ENCODE peak calls at places on chromosomes 11 and 22, in ten cellular contexts. One of them, this sample, is unnamed.

GRCh38 chr11:47213985-47214564 is 699 bp upstream of the DDB2 start:
- DNase-seq in right lobe of liver: peak
- DNase-seq in Peyer's patch: peak
- DNase-seq in upper lobe of right lung: peak
- DNase-seq in GM23338: peak
- DNase-seq in H1: peak
- DNase-seq in psoas muscle: peak
- DNase-seq in kidney: peak
- DNase-seq in heart left ventricle: peak
- DNase-seq in neural progenitor cell: peak
- DNase-seq in this sample: peak

GRCh38 chr22:39152511-39153219 is at the start of gene CBX7:
- DNase-seq in H1: peak
- DNase-seq in kidney: peak
- DNase-seq in GM23338: peak
- DNase-seq in Peyer's patch: peak
- DNase-seq in right lobe of liver: peak
- DNase-seq in neural progenitor cell: peak
- DNase-seq in upper lobe of right lung: peak
- DNase-seq in psoas muscle: peak
- DNase-seq in heart left ventricle: peak
- DNase-seq in this sample: no peak

GRCh38 chr11:68053981-68054812 is 15.4 kb downstream of the TCIRG1 start:
- DNase-seq in heart left ventricle: no peak
- DNase-seq in upper lobe of right lung: peak
- DNase-seq in neural progenitor cell: no peak
- DNase-seq in Peyer's patch: no peak
- DNase-seq in GM23338: no peak
- DNase-seq in H1: no peak
- DNase-seq in psoas muscle: no peak
- DNase-seq in right lobe of liver: no peak
- DNase-seq in kidney: no peak
- DNase-seq in this sample: no peak

GRCh38 chr11:68946416-68947090 is 34.2 kb downstream of the MRGPRD start:
- DNase-seq in Peyer's patch: no peak
- DNase-seq in GM23338: no peak
- DNase-seq in psoas muscle: no peak
- DNase-seq in H1: no peak
- DNase-seq in neural progenitor cell: no peak
- DNase-seq in upper lobe of right lung: no peak
- DNase-seq in kidney: peak
- DNase-seq in right lobe of liver: no peak
- DNase-seq in heart left ventricle: no peak
- DNase-seq in this sample: peak

GRCh38 chr11:22666700-22667439 is 459 bp downstream of the GAS2 start:
- DNase-seq in kidney: peak
- DNase-seq in upper lobe of right lung: peak
- DNase-seq in GM23338: peak
- DNase-seq in right lobe of liver: peak
- DNase-seq in heart left ventricle: peak
- DNase-seq in Peyer's patch: no peak
- DNase-seq in neural progenitor cell: peak
- DNase-seq in H1: peak
- DNase-seq in psoas muscle: peak
- DNase-seq in this sample: no peak

GRCh38 chr11:100984668-100985067 is 144.9 kb downstream of the PGR start:
- DNase-seq in H1: no peak
- DNase-seq in Peyer's patch: no peak
- DNase-seq in psoas muscle: no peak
- DNase-seq in neural progenitor cell: no peak
- DNase-seq in kidney: no peak
- DNase-seq in upper lobe of right lung: no peak
- DNase-seq in GM23338: no peak
- DNase-seq in heart left ventricle: no peak
- DNase-seq in right lobe of liver: no peak
- DNase-seq in this sample: no peak

GRCh38 chr22:48553694-48554308 is 1273.9 kb downstream of the BRD1 start:
- DNase-seq in Peyer's patch: no peak
- DNase-seq in right lobe of liver: no peak
- DNase-seq in H1: no peak
- DNase-seq in upper lobe of right lung: no peak
- DNase-seq in kidney: no peak
- DNase-seq in neural progenitor cell: no peak
- DNase-seq in heart left ventricle: no peak
- DNase-seq in GM23338: no peak
- DNase-seq in psoas muscle: no peak
- DNase-seq in this sample: no peak

GRCh38 chr11:127789887-127790286 is 789.3 kb upstream of the KIRREL3 start:
- DNase-seq in neural progenitor cell: peak
- DNase-seq in Peyer's patch: no peak
- DNase-seq in upper lobe of right lung: no peak
- DNase-seq in GM23338: peak
- DNase-seq in psoas muscle: no peak
- DNase-seq in heart left ventricle: no peak
- DNase-seq in right lobe of liver: peak
- DNase-seq in H1: no peak
- DNase-seq in kidney: no peak
- DNase-seq in this sample: no peak

GRCh38 chr11:134395002-134395401 is 17.0 kb downstream of the B3GAT1 start:
- DNase-seq in neural progenitor cell: no peak
- DNase-seq in H1: no peak
- DNase-seq in Peyer's patch: no peak
- DNase-seq in heart left ventricle: no peak
- DNase-seq in GM23338: no peak
- DNase-seq in right lobe of liver: no peak
- DNase-seq in kidney: no peak
- DNase-seq in psoas muscle: no peak
- DNase-seq in upper lobe of right lung: no peak
- DNase-seq in this sample: no peak

GRCh38 chr11:134392953-134393615 is 19.0 kb downstream of the B3GAT1 start:
- DNase-seq in right lobe of liver: no peak
- DNase-seq in upper lobe of right lung: no peak
- DNase-seq in neural progenitor cell: no peak
- DNase-seq in GM23338: no peak
- DNase-seq in Peyer's patch: no peak
- DNase-seq in heart left ventricle: no peak
- DNase-seq in kidney: no peak
- DNase-seq in psoas muscle: no peak
- DNase-seq in H1: no peak
- DNase-seq in this sample: no peak

GRCh38 chr11:134391656-134392055 is 20.4 kb downstream of the B3GAT1 start:
- DNase-seq in kidney: no peak
- DNase-seq in neural progenitor cell: no peak
- DNase-seq in heart left ventricle: no peak
- DNase-seq in Peyer's patch: no peak
- DNase-seq in upper lobe of right lung: no peak
- DNase-seq in right lobe of liver: no peak
- DNase-seq in GM23338: no peak
- DNase-seq in psoas muscle: no peak
- DNase-seq in H1: no peak
- DNase-seq in this sample: no peak

GRCh38 chr11:134394311-134394710 is 17.7 kb downstream of the B3GAT1 start:
- DNase-seq in right lobe of liver: peak
- DNase-seq in Peyer's patch: no peak
- DNase-seq in GM23338: no peak
- DNase-seq in kidney: no peak
- DNase-seq in psoas muscle: no peak
- DNase-seq in H1: no peak
- DNase-seq in heart left ventricle: no peak
- DNase-seq in neural progenitor cell: no peak
- DNase-seq in upper lobe of right lung: no peak
- DNase-seq in this sample: no peak

DNA sequence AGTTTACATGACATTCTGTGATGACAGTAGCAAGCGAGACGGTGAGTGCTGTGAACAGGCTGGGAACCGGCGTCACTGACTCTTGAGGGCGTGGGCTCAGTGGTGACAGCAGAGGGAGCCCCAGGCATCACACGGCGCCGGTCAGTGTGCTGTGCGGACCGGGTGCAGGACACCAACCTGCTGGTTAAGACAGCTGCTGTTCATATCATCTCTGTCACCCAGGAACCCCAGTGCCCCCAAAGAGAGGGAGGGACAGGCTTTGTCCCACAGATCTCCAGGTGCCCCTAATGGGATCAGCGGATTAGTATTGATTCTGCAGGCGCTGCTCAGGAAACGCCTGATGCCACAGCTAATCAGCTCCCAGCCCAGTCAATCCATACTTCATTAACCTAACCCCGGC is 18.4 kb downstream of the B3GAT1 start:
- DNase-seq in Peyer's patch: no peak
- DNase-seq in H1: no peak
- DNase-seq in GM23338: peak
- DNase-seq in kidney: no peak
- DNase-seq in neural progenitor cell: peak
- DNase-seq in right lobe of liver: peak
- DNase-seq in psoas muscle: no peak
- DNase-seq in upper lobe of right lung: no peak
- DNase-seq in heart left ventricle: no peak
- DNase-seq in this sample: no peak
- TF ChIP-seq CTCF in Peyer's patch: peak
- TF ChIP-seq CTCF in H1: peak
- TF ChIP-seq CTCF in GM23338: peak
- TF ChIP-seq CTCF in kidney: peak
- TF ChIP-seq CTCF in neural progenitor cell: peak
- TF ChIP-seq CTCF in right lobe of liver: peak
- TF ChIP-seq CTCF in psoas muscle: no peak
- TF ChIP-seq CTCF in upper lobe of right lung: peak
- TF ChIP-seq CTCF in heart left ventricle: no peak
- TF ChIP-seq CTCF in this sample: no peak

GRCh38 chr22:37019309-37020191 is at the start of the genes MPST and TST:
- DNase-seq in GM23338: peak
- DNase-seq in heart left ventricle: peak
- DNase-seq in H1: peak
- DNase-seq in psoas muscle: peak
- DNase-seq in right lobe of liver: peak
- DNase-seq in kidney: peak
- DNase-seq in upper lobe of right lung: peak
- DNase-seq in neural progenitor cell: peak
- DNase-seq in Peyer's patch: peak
- DNase-seq in this sample: no peak

GRCh38 chr22:37022483-37023337 is 3.2 kb downstream of the MPST start:
- DNase-seq in Peyer's patch: no peak
- DNase-seq in neural progenitor cell: no peak
- DNase-seq in upper lobe of right lung: no peak
- DNase-seq in kidney: peak
- DNase-seq in heart left ventricle: no peak
- DNase-seq in right lobe of liver: no peak
- DNase-seq in GM23338: no peak
- DNase-seq in H1: no peak
- DNase-seq in psoas muscle: no peak
- DNase-seq in this sample: no peak

GRCh38 chr22:37021710-37022482 is 2.4 kb downstream of the MPST start:
- DNase-seq in Peyer's patch: peak
- DNase-seq in neural progenitor cell: peak
- DNase-seq in psoas muscle: peak
- DNase-seq in kidney: peak
- DNase-seq in GM23338: peak
- DNase-seq in right lobe of liver: no peak
- DNase-seq in H1: peak
- DNase-seq in upper lobe of right lung: no peak
- DNase-seq in heart left ventricle: no peak
- DNase-seq in this sample: no peak

GRCh38 chr22:37020192-37020479 is 594 bp downstream of the MPST start:
- DNase-seq in Peyer's patch: peak
- DNase-seq in neural progenitor cell: no peak
- DNase-seq in kidney: no peak
- DNase-seq in H1: no peak
- DNase-seq in heart left ventricle: no peak
- DNase-seq in GM23338: no peak
- DNase-seq in upper lobe of right lung: no peak
- DNase-seq in right lobe of liver: no peak
- DNase-seq in psoas muscle: no peak
- DNase-seq in this sample: no peak

GRCh38 chr22:37021041-37021440 is 1.5 kb downstream of the MPST start:
- DNase-seq in upper lobe of right lung: no peak
- DNase-seq in H1: no peak
- DNase-seq in right lobe of liver: no peak
- DNase-seq in heart left ventricle: no peak
- DNase-seq in psoas muscle: no peak
- DNase-seq in Peyer's patch: no peak
- DNase-seq in neural progenitor cell: no peak
- DNase-seq in GM23338: no peak
- DNase-seq in kidney: no peak
- DNase-seq in this sample: no peak
- H3K4me3 ChIP-seq in upper lobe of right lung: peak
- H3K4me3 ChIP-seq in H1: no peak
- H3K4me3 ChIP-seq in right lobe of liver: peak
- H3K4me3 ChIP-seq in heart left ventricle: no peak
- H3K4me3 ChIP-seq in psoas muscle: peak
- H3K4me3 ChIP-seq in Peyer's patch: peak
- H3K4me3 ChIP-seq in neural progenitor cell: no peak
- H3K4me3 ChIP-seq in GM23338: peak
- H3K4me3 ChIP-seq in kidney: no peak
- H3K4me3 ChIP-seq in this sample: no peak

GRCh38 chr11:37505406-37505805 is 907.4 kb upstream of the RAG2 start:
- DNase-seq in Peyer's patch: no peak
- DNase-seq in right lobe of liver: no peak
- DNase-seq in H1: no peak
- DNase-seq in GM23338: peak
- DNase-seq in heart left ventricle: no peak
- DNase-seq in psoas muscle: no peak
- DNase-seq in neural progenitor cell: peak
- DNase-seq in upper lobe of right lung: no peak
- DNase-seq in kidney: no peak
- DNase-seq in this sample: no peak

GRCh38 chr11:37509471-37509870 is 911.4 kb upstream of the RAG2 start:
- DNase-seq in right lobe of liver: no peak
- DNase-seq in H1: no peak
- DNase-seq in kidney: no peak
- DNase-seq in Peyer's patch: no peak
- DNase-seq in GM23338: no peak
- DNase-seq in heart left ventricle: no peak
- DNase-seq in psoas muscle: no peak
- DNase-seq in upper lobe of right lung: no peak
- DNase-seq in neural progenitor cell: no peak
- DNase-seq in this sample: no peak

GRCh38 chr11:37504925-37505324 is 906.9 kb upstream of the RAG2 start:
- DNase-seq in upper lobe of right lung: no peak
- DNase-seq in psoas muscle: no peak
- DNase-seq in H1: no peak
- DNase-seq in kidney: no peak
- DNase-seq in right lobe of liver: no peak
- DNase-seq in neural progenitor cell: no peak
- DNase-seq in GM23338: no peak
- DNase-seq in Peyer's patch: no peak
- DNase-seq in heart left ventricle: no peak
- DNase-seq in this sample: no peak

GRCh38 chr11:37504066-37504611 is 906.1 kb upstream of the RAG2 start:
- DNase-seq in kidney: no peak
- DNase-seq in GM23338: peak
- DNase-seq in Peyer's patch: no peak
- DNase-seq in upper lobe of right lung: no peak
- DNase-seq in heart left ventricle: no peak
- DNase-seq in right lobe of liver: no peak
- DNase-seq in neural progenitor cell: peak
- DNase-seq in psoas muscle: no peak
- DNase-seq in H1: no peak
- DNase-seq in this sample: peak

DNA sequence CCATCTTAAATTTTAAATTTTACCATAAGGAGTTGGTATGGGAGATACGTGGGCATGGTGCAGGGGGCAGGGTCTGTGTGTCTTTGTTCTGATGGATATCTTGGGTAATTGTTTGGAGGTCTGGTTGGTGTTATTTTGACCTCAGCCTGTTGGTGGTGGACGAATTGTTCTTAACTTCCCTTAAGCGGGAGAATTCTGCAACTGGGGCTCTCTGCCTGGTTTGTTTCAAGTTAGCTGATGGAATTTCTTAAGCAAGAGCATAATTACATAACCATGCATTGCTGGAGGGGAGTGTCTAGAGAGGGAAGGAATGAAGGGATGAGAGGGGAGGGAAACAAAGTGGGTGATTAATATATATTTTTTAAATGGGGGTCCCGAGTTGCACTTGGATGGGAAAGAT is 908.5 kb upstream of the RAG2 start:
- DNase-seq in kidney: no peak
- DNase-seq in upper lobe of right lung: no peak
- DNase-seq in psoas muscle: no peak
- DNase-seq in Peyer's patch: no peak
- DNase-seq in right lobe of liver: no peak
- DNase-seq in neural progenitor cell: no peak
- DNase-seq in heart left ventricle: no peak
- DNase-seq in GM23338: no peak
- DNase-seq in H1: no peak
- DNase-seq in this sample: no peak
- TF ChIP-seq CTCF in kidney: no peak
- TF ChIP-seq CTCF in upper lobe of right lung: no peak
- TF ChIP-seq CTCF in psoas muscle: no peak
- TF ChIP-seq CTCF in Peyer's patch: no peak
- TF ChIP-seq CTCF in right lobe of liver: no peak
- TF ChIP-seq CTCF in neural progenitor cell: no peak
- TF ChIP-seq CTCF in heart left ventricle: no peak
- TF ChIP-seq CTCF in GM23338: no peak
- TF ChIP-seq CTCF in H1: no peak
- TF ChIP-seq CTCF in this sample: no peak

DNA sequence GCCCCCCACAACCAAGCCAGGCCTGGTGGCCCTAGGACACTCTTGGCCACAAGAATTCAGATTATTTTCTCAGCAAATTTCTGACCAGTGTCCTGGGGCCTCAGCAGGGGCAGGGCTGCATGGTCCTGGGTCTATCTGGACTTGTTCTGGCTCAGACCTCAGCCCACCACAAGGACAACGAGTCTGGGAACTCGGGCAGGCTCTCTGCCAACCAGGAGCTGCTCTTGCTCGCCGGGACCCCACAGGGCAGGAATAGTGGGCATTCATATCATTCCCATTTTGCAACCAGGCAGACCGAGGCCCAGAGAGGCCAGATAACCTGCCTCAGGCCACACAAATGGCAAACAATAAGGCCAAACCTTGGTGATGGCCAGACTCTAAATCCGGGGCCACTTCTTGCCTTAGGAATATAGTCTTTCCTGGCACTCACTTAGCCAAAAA is 75.4 kb upstream of the WNT7B start:
- DNase-seq in kidney: peak
- DNase-seq in H1: no peak
- DNase-seq in Peyer's patch: no peak
- DNase-seq in heart left ventricle: no peak
- DNase-seq in upper lobe of right lung: peak
- DNase-seq in neural progenitor cell: no peak
- DNase-seq in psoas muscle: no peak
- DNase-seq in GM23338: no peak
- DNase-seq in right lobe of liver: peak
- DNase-seq in this sample: no peak
- H3K4me3 ChIP-seq in kidney: no peak
- H3K4me3 ChIP-seq in H1: no peak
- H3K4me3 ChIP-seq in Peyer's patch: peak
- H3K4me3 ChIP-seq in heart left ventricle: peak
- H3K4me3 ChIP-seq in upper lobe of right lung: peak
- H3K4me3 ChIP-seq in neural progenitor cell: no peak
- H3K4me3 ChIP-seq in psoas muscle: peak
- H3K4me3 ChIP-seq in GM23338: no peak
- H3K4me3 ChIP-seq in right lobe of liver: no peak
- H3K4me3 ChIP-seq in this sample: peak